ENCODE peak calls at places on chromosome 22, in five cellular contexts. O is cardiac muscle cell, M is fibroblast of the aortic adventitia, S is kidney, N is HEK293T. C is an unnamed sample.

GRCh38 chr22:33864723-33865130 is 55.5 kb downstream of the LARGE1 start:
- DNase-seq in O (no peak), M (no peak), S (no peak), N (no peak), C (no peak)

GRCh38 chr22:26740253-26740652 is 82.9 kb downstream of the MIAT start:
- DNase-seq in O (peak), M (no peak), S (no peak), N (no peak), C (no peak)

GRCh38 chr22:40953446-40953845 is 2.3 kb downstream of the RBX1 start:
- DNase-seq in O (no peak), M (no peak), S (no peak), N (no peak), C (no peak)

GRCh38 chr22:47795477-47796127 is 1033.2 kb downstream of the TBC1D22A start:
- DNase-seq in O (no peak), M (no peak), S (no peak), N (no peak), C (no peak)

GRCh38 chr22:39622881-39623367 is 52.4 kb downstream of the CACNA1I start:
- DNase-seq in O (peak), M (peak), S (peak), N (peak), C (no peak)

GRCh38 chr22:25747245-25747944 is 5.4 kb downstream of the MYO18B start:
- DNase-seq in O (no peak), M (peak), S (peak), N (no peak), C (no peak)

GRCh38 chr22:45589556-45589955 is 82.1 kb upstream of the ATXN10 start:
- DNase-seq in O (no peak), M (no peak), S (peak), N (no peak), C (no peak)

GRCh38 chr22:19303785-19304184 is 12.3 kb upstream of the CLTCL1 start:
- DNase-seq in O (no peak), M (no peak), S (no peak), N (no peak), C (no peak)

GRCh38 chr22:29212738-29213137 is 7.0 kb downstream of the EMID1 start:
- DNase-seq in O (no peak), M (no peak), S (no peak), N (no peak), C (no peak)

GRCh38 chr22:49958961-49959781 is 1.4 kb upstream of the PIM3 start:
- DNase-seq in O (no peak), M (no peak), S (peak), N (no peak), C (peak)

GRCh38 chr22:29156507-29156906 is 49.2 kb upstream of the EMID1 start:
- DNase-seq in O (peak), M (no peak), S (no peak), N (no peak), C (peak)

GRCh38 chr22:50105529-50106100 is 15.8 kb downstream of the MOV10L1 start:
- DNase-seq in O (no peak), M (peak), S (no peak), N (peak), C (no peak)

GRCh38 chr22:42489000-42489399 is 30.6 kb downstream of the RRP7A start:
- DNase-seq in O (no peak), M (no peak), S (no peak), N (no peak), C (peak)